ENCODE peak calls at places on chromosomes 11 and 22, in nine cellular contexts. H is fibroblast of pulmonary artery, X is IMR-90, T is lower leg skin, U is uterus, W is kidney, L is AG10803, P is cardiac muscle cell, O is neural progenitor cell. Q is an unnamed sample.

GRCh38 chr22:33325232-33326004 is 267.2 kb upstream of the SYN3 start:
- DNase-seq in H (no peak), X (no peak), T (no peak), U (no peak), W (no peak), L (no peak), P (no peak), O (no peak), Q (no peak)

GRCh38 chr11:100991541-100991940 is 138.1 kb downstream of the PGR start:
- DNase-seq in H (no peak), X (peak; percentile 44), T (no peak), U (no peak), W (no peak), L (peak; percentile 42), P (peak; percentile 26), O (no peak), Q (no peak)

GRCh38 chr11:105227363-105227762 is 87.8 kb upstream of the CARD18 start:
- DNase-seq in H (no peak), X (no peak), T (no peak), U (no peak), W (no peak), L (no peak), P (no peak), O (no peak), Q (peak; percentile 3)

GRCh38 chr11:64007160-64007628 is 21.0 kb downstream of the OTUB1 start:
- DNase-seq in H (peak; percentile 10), X (no peak), T (no peak), U (peak; percentile 36), W (peak; percentile 79), L (peak; percentile 21), P (peak; percentile 25), O (peak; percentile 70), Q (no peak)

GRCh38 chr11:69744435-69744834 is 30.7 kb downstream of the FGF4 start:
- DNase-seq in H (peak; percentile 69), X (peak; percentile 78), T (no peak), U (no peak), W (no peak), L (peak; percentile 59), P (peak; percentile 92), O (no peak), Q (peak; percentile 71)

GRCh38 chr11:128757235-128757711 is 63.4 kb downstream of the FLI1 start:
- DNase-seq in H (peak; percentile 71), X (peak; percentile 48), T (no peak), U (no peak), W (no peak), L (no peak), P (peak; percentile 71), O (no peak), Q (peak; percentile 29)

GRCh38 chr22:39656495-39657490 is 86.2 kb downstream of the CACNA1I start:
- DNase-seq in H (no peak), X (no peak), T (no peak), U (no peak), W (no peak), L (no peak), P (no peak), O (no peak), Q (no peak)

GRCh38 chr11:77259681-77260080 is 41.8 kb downstream of the GDPD4 start:
- DNase-seq in H (peak; percentile 60), X (peak; percentile 68), T (no peak), U (no peak), W (no peak), L (peak; percentile 27), P (peak; percentile 44), O (no peak), Q (peak; percentile 57)

GRCh38 chr22:43110927-43111623 is 525 bp downstream of the BIK start:
- DNase-seq in H (no peak), X (no peak), T (no peak), U (no peak), W (no peak), L (no peak), P (no peak), O (peak; percentile 58), Q (no peak)

GRCh38 chr11:102589047-102589459 is 36.1 kb downstream of the MMP20 start:
- DNase-seq in H (no peak), X (no peak), T (no peak), U (no peak), W (no peak), L (no peak), P (no peak), O (no peak), Q (no peak)

GRCh38 chr11:12430912-12431311 is 53.5 kb downstream of the PARVA start:
- DNase-seq in H (peak; percentile 95), X (peak; percentile 91), T (peak; percentile 91), U (peak; percentile 85), W (no peak), L (peak; percentile 89), P (peak; percentile 95), O (no peak), Q (peak; percentile 88)

GRCh38 chr11:3218483-3219280 is at the start of gene MRGPRG:
- DNase-seq in H (no peak), X (no peak), T (peak; percentile 72), U (no peak), W (peak; percentile 58), L (no peak), P (no peak), O (no peak), Q (no peak)

GRCh38 chr11:130689222-130689908 is 226.9 kb downstream of the SNX19 start:
- DNase-seq in H (peak; percentile 50), X (no peak), T (no peak), U (no peak), W (no peak), L (no peak), P (peak; percentile 75), O (no peak), Q (peak; percentile 50)

GRCh38 chr11:118699508-118700220 is 20.2 kb upstream of the TREH start:
- DNase-seq in H (no peak), X (no peak), T (no peak), U (no peak), W (no peak), L (no peak), P (no peak), O (no peak), Q (no peak)

GRCh38 chr11:94593030-94593429 is 25.9 kb downstream of the PIWIL4 start:
- DNase-seq in H (peak; percentile 22), X (peak; percentile 72), T (no peak), U (no peak), W (no peak), L (peak; percentile 43), P (peak; percentile 20), O (no peak), Q (no peak)

DNA sequence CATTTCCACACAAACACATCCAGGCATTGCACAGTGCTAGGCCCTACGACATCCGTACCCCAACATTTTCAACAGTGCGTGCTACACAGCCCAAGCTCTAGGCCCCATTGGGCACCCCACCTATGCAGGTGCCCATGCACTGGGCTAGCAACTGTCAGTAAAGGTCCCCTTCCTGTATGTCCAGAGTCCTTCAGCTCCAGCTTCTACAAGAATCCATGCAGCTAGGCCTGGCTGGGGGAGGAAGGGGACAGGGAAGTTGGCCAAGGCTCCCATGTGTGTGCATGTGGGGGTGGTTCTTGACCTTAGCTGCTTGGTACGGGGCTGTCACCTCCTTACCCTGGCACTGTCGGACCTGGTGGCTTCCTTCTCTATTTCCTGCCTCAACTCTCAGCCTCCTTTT is 1.3 kb downstream of the B3GAT1 start:
- DNase-seq in H (no peak), X (no peak), T (no peak), U (no peak), W (no peak), L (no peak), P (no peak), O (no peak), Q (no peak)
- H3K4me3 ChIP-seq in H (no peak overlapping the region), X (no peak overlapping the region), T (no peak overlapping the region), U (no peak overlapping the region), W (no peak overlapping the region), L (no peak overlapping the region), P (no peak overlapping the region), O (peak overlapping the region; percentile 74), Q (no peak overlapping the region)

DNA sequence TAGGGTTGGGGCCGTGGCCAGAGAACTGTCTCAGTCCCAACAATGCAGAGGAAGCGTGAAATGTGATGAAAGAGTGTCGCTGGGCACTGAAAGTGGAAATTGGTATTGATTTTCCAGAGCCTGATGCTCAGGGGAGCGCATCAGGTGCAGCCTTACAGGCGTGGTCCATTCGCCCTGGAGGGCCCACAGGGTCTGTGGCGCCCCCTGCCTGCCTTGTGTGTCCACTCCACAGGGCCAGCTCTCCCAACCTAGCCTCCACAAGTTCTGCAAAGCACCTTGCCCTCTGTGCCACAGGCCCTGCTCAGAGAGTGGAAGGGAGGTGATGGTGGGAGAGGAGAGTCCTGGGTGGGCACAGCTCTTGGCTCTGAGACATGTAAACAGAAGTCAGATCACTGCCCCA is 54.9 kb upstream of the LMO1 start:
- DNase-seq in H (no peak), X (no peak), T (no peak), U (no peak), W (no peak), L (no peak), P (peak; percentile 8), O (peak; percentile 85), Q (no peak)
- TF ChIP-seq CTCF in H (no peak), X (no peak), T (no peak), U (no peak), W (no peak), L (no peak), P (peak; percentile 33), O (peak; percentile 81), Q (no peak)

GRCh38 chr11:114159320-114159719 is 99.8 kb downstream of the ZBTB16 start:
- DNase-seq in H (no peak), X (no peak), T (no peak), U (no peak), W (peak; percentile 75), L (no peak), P (no peak), O (no peak), Q (no peak)
- H3K4me3 ChIP-seq in H (no peak overlapping the region), X (no peak overlapping the region), T (no peak overlapping the region), U (no peak overlapping the region), W (no peak overlapping the region), L (no peak overlapping the region), P (no peak overlapping the region), O (no peak overlapping the region), Q (no peak overlapping the region)

GRCh38 chr22:18997306-18997924 is 61.3 kb upstream of the PRODH start:
- DNase-seq in H (no peak), X (no peak), T (peak; percentile 74), U (no peak), W (no peak), L (no peak), P (no peak), O (no peak), Q (no peak)

GRCh38 chr22:18999416-18999815 is 63.3 kb upstream of the PRODH start:
- DNase-seq in H (no peak), X (no peak), T (peak; percentile 28), U (no peak), W (no peak), L (no peak), P (no peak), O (no peak), Q (no peak)

GRCh38 chr22:19001204-19001603 is 65.1 kb upstream of the PRODH start:
- DNase-seq in H (no peak), X (no peak), T (peak; percentile 31), U (no peak), W (no peak), L (no peak), P (no peak), O (no peak), Q (no peak)

GRCh38 chr22:18997925-18998315 is 61.8 kb upstream of the PRODH start:
- DNase-seq in H (no peak), X (no peak), T (peak; percentile 46), U (no peak), W (no peak), L (no peak), P (no peak), O (peak; percentile 38), Q (no peak)

DNA sequence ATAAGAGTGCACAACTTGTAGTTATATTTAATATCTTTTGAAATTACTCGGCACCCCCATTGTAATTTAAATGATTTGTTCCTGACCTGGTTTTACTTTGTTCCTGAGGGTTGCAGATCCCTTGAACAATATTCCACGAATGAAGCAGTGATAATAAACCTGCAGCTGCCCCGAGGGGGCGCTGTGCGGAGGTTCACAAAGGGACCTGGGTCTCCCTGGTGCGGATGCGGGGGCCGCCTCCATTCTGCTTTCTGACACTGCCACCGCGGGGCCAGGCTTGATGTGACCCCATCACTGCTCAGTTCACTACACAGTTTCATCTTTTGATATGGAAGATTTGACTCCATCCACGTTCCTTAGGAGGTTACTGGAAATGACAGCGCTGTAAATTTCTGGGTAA is 62.9 kb upstream of the PRODH start:
- DNase-seq in H (no peak), X (no peak), T (peak; percentile 80), U (no peak), W (no peak), L (no peak), P (no peak), O (peak; percentile 80), Q (no peak)
- TF ChIP-seq CTCF in H (peak; percentile 18), X (peak; percentile 5), T (no peak), U (no peak), W (no peak), L (no peak), P (peak; percentile 33), O (peak; percentile 89), Q (peak; percentile 29)

Q was measured in astrocyte of the spinal cord.